ENCODE peak calls at places on chromosome 7, in six cellular contexts. Z is heart left ventricle, L is prostate gland, H is ovary, X is vagina, J is tibial nerve. O is an unnamed sample.

GRCh38 chr7:16428672-16429071 is 7.3 kb upstream of the CRPPA start:
- DNase-seq in Z (no peak), L (no peak), H (no peak), X (no peak), J (no peak), O (peak; percentile 12)

GRCh38 chr7:140062118-140062527 is 628 bp downstream of the PARP12 start:
- DNase-seq in Z (peak; percentile 51), L (no peak), H (peak; percentile 30), X (no peak), J (no peak), O (peak; percentile 50)

GRCh38 chr7:47349401-47349800 is 232.5 kb downstream of the TNS3 start:
- DNase-seq in Z (no peak), L (no peak), H (no peak), X (no peak), J (no peak), O (peak; percentile 5)

GRCh38 chr7:116932566-116932965 is 20.7 kb upstream of the ST7 start:
- DNase-seq in Z (no peak), L (no peak), H (no peak), X (no peak), J (no peak), O (no peak)

GRCh38 chr7:67267914-67268313 is 271.3 kb downstream of the TYW1 start:
- DNase-seq in Z (no peak), L (no peak), H (no peak), X (no peak), J (no peak), O (no peak)

GRCh38 chr7:55731931-55732330 is 130.6 kb downstream of the SEPTIN14 start:
- DNase-seq in Z (no peak), L (no peak), H (no peak), X (no peak), J (no peak), O (no peak)

GRCh38 chr7:157122800-157123495 is 15.8 kb upstream of the UBE3C start:
- DNase-seq in Z (no peak), L (no peak), H (no peak), X (no peak), J (no peak), O (no peak)

GRCh38 chr7:140915948-140916555 is 8.7 kb downstream of the BRAF start:
- DNase-seq in Z (no peak), L (no peak), H (no peak), X (no peak), J (no peak), O (no peak)

GRCh38 chr7:151671514-151671913 is 151.8 kb upstream of the RHEB start:
- DNase-seq in Z (peak; percentile 75), L (no peak), H (peak; percentile 38), X (no peak), J (no peak), O (no peak)

GRCh38 chr7:39644170-39644569 is 20.8 kb downstream of the RALA start:
- DNase-seq in Z (no peak), L (no peak), H (no peak), X (no peak), J (no peak), O (no peak)

GRCh38 chr7:34497153-34497777 is 160.8 kb upstream of the NPSR1 start:
- DNase-seq in Z (no peak), L (no peak), H (no peak), X (no peak), J (no peak), O (no peak)

GRCh38 chr7:607938-608337 is 88.3 kb upstream of the PDGFA start:
- DNase-seq in Z (no peak), L (no peak), H (no peak), X (no peak), J (no peak), O (no peak)
- H3K4me1 ChIP-seq in Z (peaks cover 10% of the 10 kb centered on the region), L (no peaks in the 10 kb centered on the region), H (peaks cover 3% of the 10 kb centered on the region), X (peaks cover 4% of the 10 kb centered on the region), J (no peaks in the 10 kb centered on the region), O (no peaks in the 10 kb centered on the region)

DNA sequence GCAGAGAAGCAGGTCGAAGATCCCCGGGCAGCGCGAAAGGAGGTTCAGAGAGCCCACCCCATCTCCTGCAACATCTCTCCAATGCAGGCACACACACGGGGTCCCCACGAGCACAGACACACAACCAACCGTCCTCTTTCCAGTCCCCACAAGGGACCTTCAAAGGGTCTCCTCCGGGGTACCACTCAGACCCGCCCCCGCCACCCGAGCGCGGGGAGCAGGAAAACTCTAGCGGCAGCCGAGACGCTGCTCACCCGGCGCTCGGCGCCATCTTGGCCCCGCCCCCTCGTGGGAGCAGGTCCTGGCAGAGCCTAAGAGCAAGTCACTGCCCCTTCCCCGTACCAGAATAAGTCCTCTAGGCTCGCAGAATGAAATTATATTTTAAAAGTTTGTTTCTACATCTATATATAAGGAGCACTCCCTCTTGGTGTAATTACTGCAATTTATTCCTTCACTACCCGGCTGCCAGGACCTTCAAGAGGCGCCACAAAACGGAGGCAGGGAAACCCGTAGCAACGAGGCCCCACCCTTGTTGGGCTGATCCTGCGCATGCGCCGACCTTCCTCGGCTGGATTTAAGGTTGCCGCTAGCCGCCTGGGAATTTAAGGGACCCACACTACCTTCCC is at the start of the genes CNPY4 and TAF6:
- DNase-seq in Z (peak; percentile 97), L (peak; percentile 94), H (peak; percentile 96), X (no peak), J (peak; percentile 88), O (peak; percentile 96)
- TF ChIP-seq POLR2A in Z (no peak), L (peak; percentile 15), H (peak; percentile 61), X (peak; percentile 46), J (peak; percentile 56), O (peak; percentile 56)

DNA sequence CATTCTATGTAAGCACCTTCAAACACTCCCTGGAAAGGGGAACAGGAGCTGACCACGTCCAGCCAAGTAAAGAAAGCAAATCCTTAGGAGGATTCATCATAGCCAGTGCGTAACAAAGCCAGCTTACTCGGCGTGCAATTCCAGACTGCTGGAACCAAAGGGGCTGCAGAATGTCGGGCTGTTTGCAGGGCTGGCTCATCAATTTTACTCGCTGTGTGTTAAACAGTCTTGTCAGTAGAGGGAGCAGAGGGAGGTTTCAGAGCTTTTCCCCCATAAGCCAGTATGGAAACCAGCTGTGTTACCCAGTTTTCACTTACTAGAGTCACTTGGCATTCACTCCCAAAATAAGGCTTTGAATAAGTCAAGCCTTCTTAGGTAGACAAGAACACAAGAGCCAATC is 127.1 kb downstream of the KMT2E start:
- DNase-seq in Z (no peak), L (no peak), H (no peak), X (no peak), J (no peak), O (no peak)
- TF ChIP-seq CTCF in Z (no peak), L (peak; percentile 7), H (no peak), X (no peak), J (peak; percentile 32), O (no peak)

GRCh38 chr7:73939528-73939927 is 78.6 kb downstream of the TMEM270 start:
- DNase-seq in Z (no peak), L (no peak), H (no peak), X (no peak), J (no peak), O (no peak)

GRCh38 chr7:73933091-73933490 is 72.1 kb downstream of the TMEM270 start:
- DNase-seq in Z (no peak), L (no peak), H (no peak), X (no peak), J (no peak), O (no peak)

GRCh38 chr7:73940701-73941238 is 79.8 kb downstream of the TMEM270 start:
- DNase-seq in Z (no peak), L (no peak), H (no peak), X (no peak), J (no peak), O (no peak)

GRCh38 chr7:73932364-73932763 is 71.4 kb downstream of the TMEM270 start:
- DNase-seq in Z (no peak), L (no peak), H (no peak), X (no peak), J (no peak), O (no peak)

GRCh38 chr7:73937014-73937413 is 76.1 kb downstream of the TMEM270 start:
- DNase-seq in Z (no peak), L (no peak), H (no peak), X (no peak), J (no peak), O (no peak)
- H3K4me1 ChIP-seq in Z (no peaks in the 10 kb centered on the region), L (no peaks in the 10 kb centered on the region), H (no peaks in the 10 kb centered on the region), X (peaks cover 7% of the 10 kb centered on the region), J (no peaks in the 10 kb centered on the region), O (no peaks in the 10 kb centered on the region)

DNA sequence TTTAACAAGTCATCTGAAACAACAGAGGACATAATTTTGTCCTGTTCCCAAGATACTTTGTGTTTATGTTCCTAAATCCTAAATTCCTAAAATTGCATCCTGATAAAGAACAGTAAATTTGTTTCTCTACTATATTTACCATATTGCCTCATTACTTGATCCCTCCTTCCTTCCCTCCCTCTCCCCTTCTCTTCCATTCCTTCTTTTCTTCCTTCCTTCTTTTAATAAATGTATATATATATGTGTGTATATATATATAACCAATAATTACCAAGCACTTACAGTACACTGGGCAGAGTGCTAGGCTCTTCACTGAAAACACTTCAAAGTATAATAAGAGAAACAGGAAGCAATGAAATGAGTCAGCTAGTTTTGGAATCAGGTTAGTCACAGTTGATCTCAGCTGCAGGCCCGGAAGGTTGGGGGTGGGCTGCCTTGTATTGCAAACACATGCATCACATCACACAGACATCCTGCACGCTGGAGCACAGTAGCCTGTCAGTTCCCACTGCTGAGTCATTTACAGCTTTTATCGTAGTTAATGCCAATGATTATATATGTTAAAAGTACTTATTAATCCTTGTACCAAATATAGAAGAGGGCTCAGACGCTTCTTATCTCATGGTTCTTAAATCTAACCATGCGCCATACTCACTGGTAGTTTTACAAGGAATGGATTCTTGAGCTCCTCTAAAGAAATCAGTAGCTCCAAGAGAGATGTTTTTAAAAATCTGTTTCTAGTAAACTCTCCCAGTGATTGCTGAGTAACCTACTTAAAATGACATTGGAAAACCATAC is 551.7 kb downstream of the GRM8 start:
- DNase-seq in Z (no peak), L (no peak), H (no peak), X (no peak), J (no peak), O (peak; percentile 16)
- TF ChIP-seq POLR2A in Z (no peak), L (no peak), H (no peak), X (no peak), J (no peak), O (no peak)

DNA sequence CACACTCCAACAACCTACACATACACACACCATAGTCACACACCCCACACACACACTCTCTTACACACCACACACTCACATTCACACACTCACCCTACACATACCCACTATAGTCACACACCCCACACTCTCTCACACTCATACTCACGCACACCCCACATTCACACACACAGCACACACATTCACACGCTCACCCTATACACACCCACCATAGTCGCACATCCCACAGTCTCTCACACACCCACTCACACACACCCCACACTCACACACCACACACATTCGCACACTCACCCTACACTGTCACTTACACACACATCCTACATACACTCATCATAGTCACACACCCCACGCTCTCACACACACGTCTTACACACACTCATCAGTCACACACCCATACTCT is 85.6 kb downstream of the HECW1 start:
- DNase-seq in Z (no peak), L (no peak), H (no peak), X (no peak), J (no peak), O (no peak)
- TF ChIP-seq CTCF in Z (no peak), L (no peak), H (no peak), X (no peak), J (no peak), O (no peak)

GRCh38 chr7:143929224-143929920 is 5.7 kb upstream of the OR2F2 start:
- DNase-seq in Z (no peak), L (no peak), H (no peak), X (no peak), J (no peak), O (no peak)
- H3K4me1 ChIP-seq in Z (no peaks in the 10 kb centered on the region), L (no peaks in the 10 kb centered on the region), H (no peaks in the 10 kb centered on the region), X (no peaks in the 10 kb centered on the region), J (no peaks in the 10 kb centered on the region), O (no peaks in the 10 kb centered on the region)